ENCODE peak calls at places on chromosomes 6 and 20, in seven cellular contexts. One of them, this sample, is unnamed.

GRCh38 chr6:31750411-31751022 is 10.7 kb downstream of the MSH5 start:
- DNase-seq in endodermal cell: no peak
- DNase-seq in epithelial cell of prostate: no peak
- DNase-seq in Panc1: no peak
- DNase-seq in body of pancreas: no peak
- DNase-seq in ascending aorta: no peak
- DNase-seq in substantia nigra: no peak
- DNase-seq in this sample: no peak

GRCh38 chr6:107082045-107082444 is 33.3 kb downstream of the BEND3 start:
- DNase-seq in endodermal cell: peak
- DNase-seq in epithelial cell of prostate: no peak
- DNase-seq in Panc1: no peak
- DNase-seq in body of pancreas: no peak
- DNase-seq in ascending aorta: no peak
- DNase-seq in substantia nigra: no peak
- DNase-seq in this sample: peak

GRCh38 chr6:31008165-31008564 is 2.1 kb upstream of the MUC22 start:
- DNase-seq in endodermal cell: no peak
- DNase-seq in epithelial cell of prostate: no peak
- DNase-seq in Panc1: no peak
- DNase-seq in body of pancreas: no peak
- DNase-seq in ascending aorta: no peak
- DNase-seq in substantia nigra: no peak
- DNase-seq in this sample: no peak

GRCh38 chr20:58597021-58597940 is 53.8 kb upstream of the STX16 start:
- DNase-seq in endodermal cell: no peak
- DNase-seq in epithelial cell of prostate: no peak
- DNase-seq in Panc1: no peak
- DNase-seq in body of pancreas: no peak
- DNase-seq in ascending aorta: no peak
- DNase-seq in substantia nigra: no peak
- DNase-seq in this sample: no peak

GRCh38 chr6:24738732-24739131 is 19.8 kb upstream of the C6orf62 start:
- DNase-seq in endodermal cell: no peak
- DNase-seq in epithelial cell of prostate: no peak
- DNase-seq in Panc1: no peak
- DNase-seq in body of pancreas: peak
- DNase-seq in ascending aorta: no peak
- DNase-seq in substantia nigra: no peak
- DNase-seq in this sample: no peak

GRCh38 chr6:30877419-30878262 is 6.7 kb upstream of the DDR1 start:
- DNase-seq in endodermal cell: peak
- DNase-seq in epithelial cell of prostate: no peak
- DNase-seq in Panc1: peak
- DNase-seq in body of pancreas: peak
- DNase-seq in ascending aorta: peak
- DNase-seq in substantia nigra: peak
- DNase-seq in this sample: peak

GRCh38 chr6:61868507-61869080 is 417.4 kb downstream of the KHDRBS2 start:
- DNase-seq in endodermal cell: no peak
- DNase-seq in epithelial cell of prostate: no peak
- DNase-seq in Panc1: no peak
- DNase-seq in body of pancreas: no peak
- DNase-seq in ascending aorta: no peak
- DNase-seq in substantia nigra: no peak
- DNase-seq in this sample: no peak

GRCh38 chr6:164870175-164870574 is 439.2 kb downstream of the C6orf118 start:
- DNase-seq in endodermal cell: no peak
- DNase-seq in epithelial cell of prostate: no peak
- DNase-seq in Panc1: no peak
- DNase-seq in body of pancreas: no peak
- DNase-seq in ascending aorta: no peak
- DNase-seq in substantia nigra: no peak
- DNase-seq in this sample: no peak

DNA sequence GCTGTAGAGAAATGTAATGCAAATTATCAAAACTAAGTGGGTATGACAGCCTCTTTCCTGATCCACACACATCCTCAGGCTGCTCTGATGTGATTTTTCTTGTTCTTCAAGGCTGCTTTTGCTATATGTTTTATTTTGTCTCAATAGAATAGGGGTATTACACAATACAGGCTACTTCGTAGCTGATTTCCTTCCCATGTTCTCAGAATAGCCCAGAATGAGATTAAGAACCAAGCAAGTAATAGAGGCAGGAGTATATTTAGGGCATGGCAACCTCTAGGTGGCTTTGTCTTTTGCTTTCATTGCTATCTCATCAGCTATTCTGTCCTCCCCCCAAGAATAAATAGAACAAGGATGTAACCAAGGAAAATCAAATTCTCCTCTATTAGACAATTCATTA is 241.8 kb downstream of the ALDH8A1 start:
- DNase-seq in endodermal cell: no peak
- DNase-seq in epithelial cell of prostate: no peak
- DNase-seq in Panc1: no peak
- DNase-seq in body of pancreas: no peak
- DNase-seq in ascending aorta: no peak
- DNase-seq in substantia nigra: no peak
- DNase-seq in this sample: no peak
- H3K27ac ChIP-seq in endodermal cell: no peak
- H3K27ac ChIP-seq in epithelial cell of prostate: no peak
- H3K27ac ChIP-seq in Panc1: no peak
- H3K27ac ChIP-seq in body of pancreas: no peak
- H3K27ac ChIP-seq in ascending aorta: no peak
- H3K27ac ChIP-seq in substantia nigra: no peak
- H3K27ac ChIP-seq in this sample: no peak

GRCh38 chr6:139919107-139920026 is 544.9 kb upstream of the CITED2 start:
- DNase-seq in endodermal cell: no peak
- DNase-seq in epithelial cell of prostate: no peak
- DNase-seq in Panc1: no peak
- DNase-seq in body of pancreas: no peak
- DNase-seq in ascending aorta: no peak
- DNase-seq in substantia nigra: no peak
- DNase-seq in this sample: no peak
- H3K27ac ChIP-seq in endodermal cell: peak
- H3K27ac ChIP-seq in epithelial cell of prostate: no peak
- H3K27ac ChIP-seq in Panc1: no peak
- H3K27ac ChIP-seq in body of pancreas: no peak
- H3K27ac ChIP-seq in ascending aorta: no peak
- H3K27ac ChIP-seq in substantia nigra: no peak
- H3K27ac ChIP-seq in this sample: no peak

GRCh38 chr6:168938546-168938945 is 315.1 kb downstream of the THBS2 start:
- DNase-seq in endodermal cell: no peak
- DNase-seq in epithelial cell of prostate: no peak
- DNase-seq in Panc1: no peak
- DNase-seq in body of pancreas: no peak
- DNase-seq in ascending aorta: no peak
- DNase-seq in substantia nigra: no peak
- DNase-seq in this sample: no peak

GRCh38 chr6:168937061-168937460 is 316.6 kb downstream of the THBS2 start:
- DNase-seq in endodermal cell: no peak
- DNase-seq in epithelial cell of prostate: no peak
- DNase-seq in Panc1: no peak
- DNase-seq in body of pancreas: no peak
- DNase-seq in ascending aorta: no peak
- DNase-seq in substantia nigra: no peak
- DNase-seq in this sample: peak

GRCh38 chr6:168941036-168941435 is 312.6 kb downstream of the THBS2 start:
- DNase-seq in endodermal cell: no peak
- DNase-seq in epithelial cell of prostate: no peak
- DNase-seq in Panc1: no peak
- DNase-seq in body of pancreas: no peak
- DNase-seq in ascending aorta: no peak
- DNase-seq in substantia nigra: no peak
- DNase-seq in this sample: no peak

GRCh38 chr6:168939771-168940170 is 313.9 kb downstream of the THBS2 start:
- DNase-seq in endodermal cell: no peak
- DNase-seq in epithelial cell of prostate: no peak
- DNase-seq in Panc1: no peak
- DNase-seq in body of pancreas: no peak
- DNase-seq in ascending aorta: no peak
- DNase-seq in substantia nigra: no peak
- DNase-seq in this sample: no peak

DNA sequence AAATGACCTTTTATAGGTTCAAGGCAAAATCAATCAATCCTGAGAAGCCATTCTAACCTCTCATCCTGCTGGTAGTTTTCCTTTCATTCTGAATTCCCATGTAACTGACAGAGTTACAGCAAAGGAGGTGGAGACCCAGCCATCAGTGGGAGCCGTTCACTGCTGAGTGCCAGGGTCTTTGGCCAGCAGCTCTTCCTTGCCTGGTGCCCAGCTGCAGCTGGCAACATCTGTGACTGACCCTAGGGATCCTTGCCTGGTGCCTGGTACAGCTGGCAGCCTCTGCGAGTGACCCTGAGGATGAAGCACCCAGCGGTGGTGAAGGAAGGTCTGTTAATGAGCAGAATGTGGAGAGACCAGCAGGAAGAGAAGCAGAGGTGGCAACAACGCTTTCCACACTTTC is 314.6 kb downstream of the THBS2 start:
- DNase-seq in endodermal cell: no peak
- DNase-seq in epithelial cell of prostate: no peak
- DNase-seq in Panc1: no peak
- DNase-seq in body of pancreas: no peak
- DNase-seq in ascending aorta: no peak
- DNase-seq in substantia nigra: no peak
- DNase-seq in this sample: no peak
- H3K27ac ChIP-seq in endodermal cell: no peak
- H3K27ac ChIP-seq in epithelial cell of prostate: no peak
- H3K27ac ChIP-seq in Panc1: no peak
- H3K27ac ChIP-seq in body of pancreas: no peak
- H3K27ac ChIP-seq in ascending aorta: no peak
- H3K27ac ChIP-seq in substantia nigra: no peak
- H3K27ac ChIP-seq in this sample: no peak

GRCh38 chr20:53846640-53847039 is 223.8 kb downstream of the BCAS1 start:
- DNase-seq in endodermal cell: no peak
- DNase-seq in epithelial cell of prostate: no peak
- DNase-seq in Panc1: no peak
- DNase-seq in body of pancreas: no peak
- DNase-seq in ascending aorta: no peak
- DNase-seq in substantia nigra: no peak
- DNase-seq in this sample: no peak

GRCh38 chr20:53843645-53844044 is 226.7 kb downstream of the BCAS1 start:
- DNase-seq in endodermal cell: no peak
- DNase-seq in epithelial cell of prostate: no peak
- DNase-seq in Panc1: no peak
- DNase-seq in body of pancreas: no peak
- DNase-seq in ascending aorta: no peak
- DNase-seq in substantia nigra: no peak
- DNase-seq in this sample: no peak

GRCh38 chr20:53845980-53846379 is 224.4 kb downstream of the BCAS1 start:
- DNase-seq in endodermal cell: no peak
- DNase-seq in epithelial cell of prostate: no peak
- DNase-seq in Panc1: no peak
- DNase-seq in body of pancreas: no peak
- DNase-seq in ascending aorta: no peak
- DNase-seq in substantia nigra: no peak
- DNase-seq in this sample: no peak

GRCh38 chr20:53842301-53843099 is 227.9 kb downstream of the BCAS1 start:
- DNase-seq in endodermal cell: no peak
- DNase-seq in epithelial cell of prostate: no peak
- DNase-seq in Panc1: no peak
- DNase-seq in body of pancreas: no peak
- DNase-seq in ascending aorta: no peak
- DNase-seq in substantia nigra: no peak
- DNase-seq in this sample: no peak

DNA sequence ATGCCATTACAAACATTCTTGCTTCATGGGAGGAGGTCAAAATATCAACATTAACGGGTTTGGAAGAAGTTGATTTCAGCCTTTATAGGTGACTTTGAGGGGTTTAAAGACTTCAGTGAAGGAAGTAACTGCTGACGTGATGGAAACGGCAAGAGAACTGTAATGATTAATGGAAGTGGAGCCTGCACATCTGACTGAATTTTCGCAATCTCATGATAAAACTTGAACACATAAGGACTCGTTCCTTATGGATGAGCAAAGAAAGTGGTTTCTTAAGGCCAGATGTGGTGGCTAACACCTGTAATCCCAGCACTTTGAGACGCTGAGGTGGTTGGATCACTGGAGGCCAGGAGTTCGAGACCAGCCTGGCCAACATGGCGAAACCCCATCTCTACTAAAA is 226.1 kb downstream of the BCAS1 start:
- DNase-seq in endodermal cell: no peak
- DNase-seq in epithelial cell of prostate: no peak
- DNase-seq in Panc1: no peak
- DNase-seq in body of pancreas: no peak
- DNase-seq in ascending aorta: no peak
- DNase-seq in substantia nigra: no peak
- DNase-seq in this sample: no peak
- H3K27ac ChIP-seq in endodermal cell: no peak
- H3K27ac ChIP-seq in epithelial cell of prostate: no peak
- H3K27ac ChIP-seq in Panc1: peak
- H3K27ac ChIP-seq in body of pancreas: no peak
- H3K27ac ChIP-seq in ascending aorta: no peak
- H3K27ac ChIP-seq in substantia nigra: no peak
- H3K27ac ChIP-seq in this sample: no peak

DNA sequence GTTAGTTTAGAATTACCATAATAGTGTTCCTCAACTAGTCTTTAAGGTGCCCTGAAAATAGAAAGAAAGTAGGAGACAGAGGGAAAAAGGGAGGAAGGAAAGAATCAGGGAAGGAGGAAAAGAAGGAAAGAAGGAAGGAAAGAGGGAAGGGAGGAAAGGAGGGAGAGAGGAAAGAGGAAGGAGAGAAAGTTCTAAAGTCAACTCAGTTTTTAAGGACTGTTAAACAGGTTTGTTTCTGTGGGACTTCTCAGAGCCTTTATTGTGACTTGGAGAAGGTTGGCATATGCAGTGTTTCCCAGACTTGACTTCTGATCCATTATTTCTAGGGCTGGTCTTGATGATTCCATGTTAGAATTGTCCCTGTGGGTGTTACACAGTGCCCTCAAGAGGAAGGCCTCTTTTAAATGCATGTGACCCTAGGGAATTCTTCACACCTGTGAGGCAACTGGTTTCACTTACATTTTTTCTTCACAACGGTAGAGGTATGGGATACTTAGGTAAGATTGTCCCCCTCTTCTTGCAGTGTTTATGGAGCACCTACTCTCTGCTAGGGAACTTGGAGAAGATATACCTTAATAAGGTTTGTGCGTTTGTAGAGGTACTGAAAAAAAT is 132.7 kb upstream of the GMDS start:
- DNase-seq in endodermal cell: no peak
- DNase-seq in epithelial cell of prostate: no peak
- DNase-seq in Panc1: no peak
- DNase-seq in body of pancreas: no peak
- DNase-seq in ascending aorta: no peak
- DNase-seq in substantia nigra: no peak
- DNase-seq in this sample: no peak
- H3K27ac ChIP-seq in endodermal cell: no peak
- H3K27ac ChIP-seq in epithelial cell of prostate: no peak
- H3K27ac ChIP-seq in Panc1: no peak
- H3K27ac ChIP-seq in body of pancreas: no peak
- H3K27ac ChIP-seq in ascending aorta: no peak
- H3K27ac ChIP-seq in substantia nigra: no peak
- H3K27ac ChIP-seq in this sample: no peak